ENCODE peak calls at places on chromosomes 4 and X, in six cellular contexts. One of them, this sample, is unnamed. For H3K4me1, the result is how much of the 10 kb centered on the place peaks cover.

GRCh38 chrX:19840899-19841648 is 46.3 kb downstream of the SH3KBP1 start:
- DNase-seq in IMR-90: no peak
- DNase-seq in H9: peak
- DNase-seq in neuronal stem cell: no peak
- DNase-seq in mesendoderm: peak
- DNase-seq in H1: no peak
- DNase-seq in this sample: no peak

GRCh38 chr4:188869581-188869980 is 730.3 kb downstream of the TRIML1 start:
- DNase-seq in IMR-90: peak
- DNase-seq in H9: no peak
- DNase-seq in neuronal stem cell: no peak
- DNase-seq in mesendoderm: no peak
- DNase-seq in H1: no peak
- DNase-seq in this sample: no peak

GRCh38 chrX:118603981-118604380 is 108.4 kb downstream of the DOCK11 start:
- DNase-seq in IMR-90: peak
- DNase-seq in H9: peak
- DNase-seq in neuronal stem cell: peak
- DNase-seq in mesendoderm: peak
- DNase-seq in H1: peak
- DNase-seq in this sample: peak

GRCh38 chrX:154531626-154532025 is 15.0 kb downstream of the G6PD start:
- DNase-seq in IMR-90: peak
- DNase-seq in H9: peak
- DNase-seq in neuronal stem cell: no peak
- DNase-seq in mesendoderm: peak
- DNase-seq in H1: no peak
- DNase-seq in this sample: peak

GRCh38 chrX:26409636-26410035 is 193.7 kb downstream of the MAGEB5 start:
- DNase-seq in IMR-90: no peak
- DNase-seq in H9: no peak
- DNase-seq in neuronal stem cell: no peak
- DNase-seq in mesendoderm: no peak
- DNase-seq in H1: no peak
- DNase-seq in this sample: no peak

GRCh38 chrX:114774691-114775090 is 190.8 kb downstream of the HTR2C start:
- DNase-seq in IMR-90: no peak
- DNase-seq in H9: peak
- DNase-seq in neuronal stem cell: no peak
- DNase-seq in mesendoderm: peak
- DNase-seq in H1: no peak
- DNase-seq in this sample: no peak

GRCh38 chr4:59818656-59819055 is 1381.5 kb upstream of the ADGRL3 start:
- DNase-seq in IMR-90: no peak
- DNase-seq in H9: no peak
- DNase-seq in neuronal stem cell: no peak
- DNase-seq in mesendoderm: no peak
- DNase-seq in H1: no peak
- DNase-seq in this sample: no peak

GRCh38 chrX:2401201-2401589 is 99.6 kb downstream of the DHRSX start:
- DNase-seq in IMR-90: no peak
- DNase-seq in H9: no peak
- DNase-seq in neuronal stem cell: peak
- DNase-seq in mesendoderm: no peak
- DNase-seq in H1: no peak
- DNase-seq in this sample: no peak

GRCh38 chrX:134480061-134480460 is 20.1 kb downstream of the HPRT1 start:
- DNase-seq in IMR-90: peak
- DNase-seq in H9: no peak
- DNase-seq in neuronal stem cell: no peak
- DNase-seq in mesendoderm: no peak
- DNase-seq in H1: no peak
- DNase-seq in this sample: no peak

GRCh38 chr4:5772528-5773270 is 61.7 kb downstream of the EVC start:
- DNase-seq in IMR-90: no peak
- DNase-seq in H9: peak
- DNase-seq in neuronal stem cell: no peak
- DNase-seq in mesendoderm: no peak
- DNase-seq in H1: no peak
- DNase-seq in this sample: no peak

GRCh38 chr4:3128058-3128457 is 53.6 kb downstream of the HTT start:
- DNase-seq in IMR-90: no peak
- DNase-seq in H9: no peak
- DNase-seq in neuronal stem cell: no peak
- DNase-seq in mesendoderm: no peak
- DNase-seq in H1: no peak
- DNase-seq in this sample: no peak

GRCh38 chr4:82611982-82612381 is 50.2 kb upstream of the TMEM150C start:
- DNase-seq in IMR-90: no peak
- DNase-seq in H9: no peak
- DNase-seq in neuronal stem cell: no peak
- DNase-seq in mesendoderm: no peak
- DNase-seq in H1: no peak
- DNase-seq in this sample: no peak

GRCh38 chr4:166896254-166896653 is 338.0 kb downstream of the SPOCK3 start:
- DNase-seq in IMR-90: no peak
- DNase-seq in H9: no peak
- DNase-seq in neuronal stem cell: no peak
- DNase-seq in mesendoderm: no peak
- DNase-seq in H1: no peak
- DNase-seq in this sample: no peak

GRCh38 chrX:31435592-31435991 is 363.8 kb upstream of the FTHL17 start:
- DNase-seq in IMR-90: peak
- DNase-seq in H9: peak
- DNase-seq in neuronal stem cell: peak
- DNase-seq in mesendoderm: peak
- DNase-seq in H1: peak
- DNase-seq in this sample: peak

GRCh38 chr4:2062808-2063524 is 3.8 kb downstream of the NAT8L start:
- DNase-seq in IMR-90: no peak
- DNase-seq in H9: no peak
- DNase-seq in neuronal stem cell: no peak
- DNase-seq in mesendoderm: no peak
- DNase-seq in H1: no peak
- DNase-seq in this sample: no peak

GRCh38 chrX:21744721-21745120 is 13.2 kb downstream of the SMPX start:
- DNase-seq in IMR-90: no peak
- DNase-seq in H9: no peak
- DNase-seq in neuronal stem cell: no peak
- DNase-seq in mesendoderm: no peak
- DNase-seq in H1: no peak
- DNase-seq in this sample: no peak

GRCh38 chrX:132171478-132171877 is 43.7 kb upstream of the FRMD7 start:
- DNase-seq in IMR-90: peak
- DNase-seq in H9: no peak
- DNase-seq in neuronal stem cell: no peak
- DNase-seq in mesendoderm: no peak
- DNase-seq in H1: no peak
- DNase-seq in this sample: no peak

GRCh38 chrX:50838820-50839600 is 25.0 kb upstream of the SHROOM4 start:
- DNase-seq in IMR-90: no peak
- DNase-seq in H9: no peak
- DNase-seq in neuronal stem cell: no peak
- DNase-seq in mesendoderm: no peak
- DNase-seq in H1: no peak
- DNase-seq in this sample: no peak

GRCh38 chr4:68344785-68345184 is 5.1 kb downstream of the YTHDC1 start:
- DNase-seq in IMR-90: no peak
- DNase-seq in H9: no peak
- DNase-seq in neuronal stem cell: no peak
- DNase-seq in mesendoderm: no peak
- DNase-seq in H1: no peak
- DNase-seq in this sample: no peak

GRCh38 chr4:68346461-68346860 is 3.4 kb downstream of the YTHDC1 start:
- DNase-seq in IMR-90: no peak
- DNase-seq in H9: no peak
- DNase-seq in neuronal stem cell: no peak
- DNase-seq in mesendoderm: no peak
- DNase-seq in H1: no peak
- DNase-seq in this sample: peak

GRCh38 chr4:68342139-68342538 is 7.8 kb downstream of the YTHDC1 start:
- DNase-seq in IMR-90: peak
- DNase-seq in H9: no peak
- DNase-seq in neuronal stem cell: no peak
- DNase-seq in mesendoderm: peak
- DNase-seq in H1: no peak
- DNase-seq in this sample: peak

GRCh38 chr4:68347845-68348244 is 2.0 kb downstream of the YTHDC1 start:
- DNase-seq in IMR-90: no peak
- DNase-seq in H9: no peak
- DNase-seq in neuronal stem cell: no peak
- DNase-seq in mesendoderm: no peak
- DNase-seq in H1: no peak
- DNase-seq in this sample: no peak

GRCh38 chr4:68344049-68344448 is 5.8 kb downstream of the YTHDC1 start:
- DNase-seq in IMR-90: no peak
- DNase-seq in H9: no peak
- DNase-seq in neuronal stem cell: no peak
- DNase-seq in mesendoderm: no peak
- DNase-seq in H1: no peak
- DNase-seq in this sample: no peak
- H2BK15ac ChIP-seq in IMR-90: no peak
- H2BK15ac ChIP-seq in H9: no peak
- H2BK15ac ChIP-seq in neuronal stem cell: no peak
- H2BK15ac ChIP-seq in mesendoderm: no peak
- H2BK15ac ChIP-seq in H1: no peak
- H2BK15ac ChIP-seq in this sample: no peak

GRCh38 chr4:169199184-169199583 is 71.6 kb downstream of the SH3RF1 start:
- DNase-seq in IMR-90: no peak
- DNase-seq in H9: no peak
- DNase-seq in neuronal stem cell: no peak
- DNase-seq in mesendoderm: no peak
- DNase-seq in H1: no peak
- DNase-seq in this sample: no peak
- H3K18ac ChIP-seq in IMR-90: no peak
- H3K18ac ChIP-seq in H9: no peak
- H3K18ac ChIP-seq in neuronal stem cell: no peak
- H3K18ac ChIP-seq in mesendoderm: no peak
- H3K18ac ChIP-seq in H1: no peak
- H3K18ac ChIP-seq in this sample: no peak

DNA sequence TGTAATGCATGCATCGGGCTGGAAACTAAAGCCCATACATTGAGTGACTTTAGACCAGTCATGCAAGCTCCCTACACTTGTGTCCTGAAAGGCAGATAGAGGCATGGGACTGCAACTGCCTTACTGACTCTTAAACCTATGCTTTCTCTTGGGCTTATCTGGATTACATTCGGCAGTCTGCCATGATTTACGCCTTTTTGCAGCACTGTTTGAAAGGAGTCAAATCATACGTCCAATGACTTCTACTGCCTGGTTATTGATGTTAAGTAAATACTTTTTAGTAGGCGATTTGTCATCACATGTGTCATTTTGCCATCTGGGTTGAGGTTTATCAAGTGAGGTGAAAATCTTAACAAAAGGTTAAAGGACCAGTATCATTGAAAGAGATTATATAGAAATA is 31.5 kb downstream of the SORBS2 start:
- DNase-seq in IMR-90: no peak
- DNase-seq in H9: no peak
- DNase-seq in neuronal stem cell: no peak
- DNase-seq in mesendoderm: no peak
- DNase-seq in H1: no peak
- DNase-seq in this sample: no peak
- H3K4me1 ChIP-seq in IMR-90: under half
- H3K4me1 ChIP-seq in H9: under half
- H3K4me1 ChIP-seq in neuronal stem cell: under half
- H3K4me1 ChIP-seq in mesendoderm: under half
- H3K4me1 ChIP-seq in H1: under half
- H3K4me1 ChIP-seq in this sample: under half

GRCh38 chr4:7705062-7705461 is 234.6 kb downstream of the AFAP1 start:
- DNase-seq in IMR-90: no peak
- DNase-seq in H9: peak
- DNase-seq in neuronal stem cell: no peak
- DNase-seq in mesendoderm: peak
- DNase-seq in H1: no peak
- DNase-seq in this sample: no peak

GRCh38 chr4:7704091-7704490 is 235.6 kb downstream of the AFAP1 start:
- DNase-seq in IMR-90: no peak
- DNase-seq in H9: no peak
- DNase-seq in neuronal stem cell: no peak
- DNase-seq in mesendoderm: no peak
- DNase-seq in H1: no peak
- DNase-seq in this sample: no peak

GRCh38 chr4:7704625-7705024 is 235.0 kb downstream of the AFAP1 start:
- DNase-seq in IMR-90: no peak
- DNase-seq in H9: no peak
- DNase-seq in neuronal stem cell: no peak
- DNase-seq in mesendoderm: no peak
- DNase-seq in H1: no peak
- DNase-seq in this sample: no peak

GRCh38 chr4:7701866-7702649 is 237.6 kb downstream of the AFAP1 start:
- DNase-seq in IMR-90: no peak
- DNase-seq in H9: no peak
- DNase-seq in neuronal stem cell: no peak
- DNase-seq in mesendoderm: no peak
- DNase-seq in H1: no peak
- DNase-seq in this sample: no peak

DNA sequence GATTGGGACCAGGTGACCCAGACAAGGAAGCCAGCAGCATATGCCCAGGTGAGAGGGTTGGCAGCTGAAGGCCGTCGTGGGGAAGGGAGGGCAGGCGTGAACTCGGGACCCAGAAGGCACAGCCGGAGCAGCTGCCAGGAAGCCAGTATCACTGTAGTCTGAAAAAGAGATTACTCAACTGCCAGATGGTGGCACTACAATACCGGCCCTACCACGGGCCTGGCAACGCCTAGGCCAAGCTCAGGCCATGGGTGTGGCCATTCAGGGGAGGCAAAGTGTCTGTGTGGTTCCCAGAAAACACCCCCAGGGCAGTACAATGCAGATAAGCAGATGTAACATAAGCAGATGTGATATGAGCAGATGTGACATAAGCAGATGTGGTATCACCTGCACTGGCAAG is 236.0 kb downstream of the AFAP1 start:
- DNase-seq in IMR-90: no peak
- DNase-seq in H9: no peak
- DNase-seq in neuronal stem cell: no peak
- DNase-seq in mesendoderm: no peak
- DNase-seq in H1: no peak
- DNase-seq in this sample: no peak
- H2BK15ac ChIP-seq in IMR-90: no peak
- H2BK15ac ChIP-seq in H9: no peak
- H2BK15ac ChIP-seq in neuronal stem cell: peak
- H2BK15ac ChIP-seq in mesendoderm: no peak
- H2BK15ac ChIP-seq in H1: no peak
- H2BK15ac ChIP-seq in this sample: no peak

This sample was measured in mesenchymal stem cell.